ENCODE peak calls at places on chromosomes 7 and 10, in five cellular contexts. Q, A, R, I and B are unnamed samples.

GRCh38 chr10:20303453-20304152 is 487.4 kb downstream of the PLXDC2 start:
- DNase-seq in Q (no peak), A (no peak), I (no peak), R (no peak), B (no peak)

GRCh38 chr10:24617771-24618396 is 105.8 kb downstream of the ARHGAP21 start:
- DNase-seq in R (peak), I (peak), Q (peak), A (peak), B (peak)

GRCh38 chr7:132075573-132075972 is 500.7 kb downstream of the PLXNA4 start:
- DNase-seq in I (no peak), A (no peak), R (no peak), Q (no peak), B (no peak)

GRCh38 chr10:71801357-71801756 is 28.0 kb upstream of the VSIR start:
- DNase-seq in A (no peak), Q (no peak), R (no peak), I (no peak), B (no peak)

GRCh38 chr7:139505563-139505962 is 17.9 kb upstream of the CLEC2L start:
- DNase-seq in Q (no peak), R (peak), A (no peak), I (no peak), B (peak)

GRCh38 chr7:89681448-89681847 is 472.8 kb upstream of the STEAP1 start:
- DNase-seq in Q (no peak), I (no peak), A (no peak), R (no peak), B (no peak)

GRCh38 chr10:37304036-37304435 is 178.6 kb downstream of the ANKRD30A start:
- DNase-seq in R (no peak), I (no peak), A (no peak), Q (no peak), B (no peak)

GRCh38 chr7:151351967-151352366 is 10.4 kb downstream of the NUB1 start:
- DNase-seq in Q (no peak), I (no peak), R (no peak), A (no peak), B (no peak)

GRCh38 chr7:45661302-45661995 is 87.3 kb downstream of the ADCY1 start:
- DNase-seq in Q (no peak), I (no peak), A (no peak), R (no peak), B (no peak)

GRCh38 chr7:54542920-54543539 is 855 bp downstream of the VSTM2A start:
- DNase-seq in I (no peak), A (no peak), Q (peak), R (peak), B (peak)

GRCh38 chr7:80183900-80184685 is 49.5 kb downstream of the GNAI1 start:
- DNase-seq in I (peak), R (peak), A (no peak), Q (no peak), B (peak)

GRCh38 chr7:124188576-124188975 is 155.7 kb upstream of the TMEM229A start:
- DNase-seq in I (no peak), R (no peak), A (no peak), Q (no peak), B (no peak)

GRCh38 chr10:43304687-43305333 is 37.9 kb upstream of the RASGEF1A start:
- DNase-seq in I (peak), A (peak), Q (peak), R (peak), B (peak)

GRCh38 chr10:101018600-101019439 is 12.1 kb downstream of the PDZD7 start:
- DNase-seq in Q (peak), A (peak), I (peak), R (peak), B (peak)

GRCh38 chr7:108178393-108178792 is 48.2 kb upstream of the LAMB4 start:
- DNase-seq in R (no peak), A (no peak), Q (no peak), I (no peak), B (no peak)

GRCh38 chr10:47286591-47287325 is 13.2 kb upstream of the GDF10 start:
- DNase-seq in I (no peak), Q (no peak), R (no peak), A (no peak), B (no peak)

GRCh38 chr10:83666762-83667161 is 472.5 kb upstream of the GHITM start:
- DNase-seq in R (peak), I (no peak), Q (peak), A (no peak), B (no peak)

GRCh38 chr10:72740526-72740925 is 48.6 kb downstream of the MCU start:
- DNase-seq in R (peak), I (no peak), Q (peak), A (no peak), B (peak)

GRCh38 chr10:32141018-32141807 is 85.0 kb upstream of the KIF5B start:
- DNase-seq in A (no peak), Q (no peak), I (no peak), R (peak), B (peak)

GRCh38 chr10:44576715-44577191 is 191.9 kb upstream of the CXCL12 start:
- DNase-seq in Q (no peak), I (no peak), R (peak), A (no peak), B (no peak)

GRCh38 chr10:51250278-51250914 is 176.1 kb downstream of the PRKG1 start:
- DNase-seq in A (no peak), R (peak), I (no peak), Q (no peak), B (no peak)

GRCh38 chr7:135939268-135939667 is 37.9 kb downstream of the MTPN start:
- DNase-seq in Q (no peak), R (no peak), I (no peak), A (no peak), B (no peak)

GRCh38 chr10:86836044-86836443 is 79.6 kb downstream of the BMPR1A start:
- DNase-seq in I (no peak), A (no peak), R (no peak), Q (no peak), B (no peak)

GRCh38 chr7:5997210-5997808 is 11.5 kb downstream of the PMS2 start:
- DNase-seq in Q (peak), I (peak), A (peak), R (peak), B (peak)

GRCh38 chr7:44143606-44144250 is 2.6 kb upstream of the MYL7 start:
- DNase-seq in I (peak), A (no peak), R (no peak), Q (peak), B (no peak)

GRCh38 chr7:15284406-15284805 is 277.4 kb downstream of the AGMO start:
- DNase-seq in A (no peak), I (no peak), Q (peak), R (peak), B (no peak)

GRCh38 chr7:67771840-67772605 is 775.4 kb downstream of the TYW1 start:
- DNase-seq in Q (no peak), I (no peak), A (no peak), R (no peak), B (no peak)

GRCh38 chr7:2115739-2116065 is 117.0 kb downstream of the MAD1L1 start:
- DNase-seq in I (no peak), R (no peak), A (no peak), Q (no peak), B (no peak)

GRCh38 chr10:42960491-42961155 is 116.2 kb upstream of the RET start:
- DNase-seq in Q (peak), I (no peak), R (peak), A (no peak), B (peak)

GRCh38 chr10:44803820-44804219 is 107.3 kb upstream of the TMEM72 start:
- DNase-seq in A (no peak), Q (no peak), R (no peak), I (no peak), B (no peak)

GRCh38 chr7:149147730-149148653 is 739 bp downstream of the ZNF398 start:
- DNase-seq in Q (peak), A (peak), I (peak), R (peak), B (peak)

GRCh38 chr7:35418716-35419425 is 165.0 kb upstream of the TBX20 start:
- DNase-seq in R (no peak), I (no peak), A (no peak), Q (no peak), B (no peak)

GRCh38 chr10:70664702-70665195 is 7.6 kb upstream of the ADAMTS14 start:
- DNase-seq in R (peak), I (peak), Q (peak), A (no peak), B (peak)

GRCh38 chr10:95295031-95295755 is 4.4 kb upstream of the PDLIM1 start:
- DNase-seq in R (peak), Q (peak), A (peak), I (peak), B (peak)

GRCh38 chr7:151786241-151786640 is 90.7 kb downstream of the PRKAG2 start:
- DNase-seq in Q (no peak), A (peak), I (no peak), R (no peak), B (no peak)

GRCh38 chr7:2922866-2923265 is 78.8 kb upstream of the GNA12 start:
- DNase-seq in R (no peak), A (no peak), I (no peak), Q (no peak), B (no peak)

GRCh38 chr10:48611133-48611532 is 6.3 kb upstream of the ARHGAP22 start:
- DNase-seq in Q (no peak), I (no peak), A (no peak), R (no peak), B (no peak)

GRCh38 chr10:48616436-48616835 is 11.6 kb upstream of the ARHGAP22 start:
- DNase-seq in A (no peak), R (no peak), Q (no peak), I (no peak), B (no peak)

GRCh38 chr10:48613015-48613414 is 8.1 kb upstream of the ARHGAP22 start:
- DNase-seq in A (no peak), R (peak), I (no peak), Q (no peak), B (peak)

GRCh38 chr10:48612241-48612943 is 7.5 kb upstream of the ARHGAP22 start:
- DNase-seq in Q (no peak), I (no peak), R (peak), A (no peak), B (no peak)

GRCh38 chr10:48614481-48615383 is 9.9 kb upstream of the ARHGAP22 start:
- DNase-seq in Q (peak), R (peak), I (no peak), A (no peak), B (peak)
- H3K4me3 ChIP-seq in Q (peak), R (no peak), I (no peak), A (no peak), B (no peak)

DNA sequence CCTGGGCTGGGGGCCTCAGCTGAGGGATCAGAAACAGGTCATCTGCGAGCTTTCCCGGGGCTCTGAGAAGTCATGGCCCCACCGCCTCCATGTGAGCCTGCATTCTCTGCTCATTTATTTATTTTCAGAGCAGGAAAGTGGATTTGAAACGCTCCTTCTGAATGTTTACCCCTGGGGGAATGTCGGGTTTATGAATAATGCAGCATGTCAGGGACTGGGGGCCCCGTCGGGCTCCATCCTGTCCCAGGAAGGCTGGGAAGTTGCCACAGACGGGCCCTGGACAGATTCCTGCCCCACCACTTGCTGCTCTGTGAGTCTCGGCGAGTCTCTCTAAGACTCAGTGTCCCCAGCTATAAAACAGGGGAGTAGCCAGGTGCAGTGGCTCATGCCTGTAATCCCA is 11.9 kb upstream of the GTF2IRD1 start:
- DNase-seq in I (no peak), Q (peak), A (no peak), R (no peak), B (no peak)
- H3K4me3 ChIP-seq in I (no peak), Q (no peak), A (no peak), R (no peak), B (no peak)

GRCh38 chr10:30758341-30758740 is 128.8 kb upstream of the LYZL2 start:
- DNase-seq in R (no peak), Q (peak), A (no peak), I (no peak), B (peak)

GRCh38 chr10:30756896-30757295 is 127.3 kb upstream of the LYZL2 start:
- DNase-seq in I (no peak), Q (no peak), R (no peak), A (no peak), B (no peak)

GRCh38 chr10:30756151-30756550 is 126.6 kb upstream of the LYZL2 start:
- DNase-seq in I (no peak), A (no peak), Q (no peak), R (no peak), B (no peak)

GRCh38 chr10:30752481-30752881 is 122.9 kb upstream of the LYZL2 start:
- DNase-seq in R (no peak), Q (no peak), A (no peak), I (no peak), B (no peak)

GRCh38 chr10:30755474-30755873 is 125.9 kb upstream of the LYZL2 start:
- DNase-seq in A (no peak), I (no peak), Q (peak), R (no peak), B (peak)
- H3K4me3 ChIP-seq in A (no peak), I (no peak), Q (peak), R (no peak), B (no peak)

GRCh38 chr7:74373536-74373935 is 80.2 kb upstream of the GTF2IRD1 start:
- DNase-seq in R (no peak), I (no peak), Q (no peak), A (no peak), B (no peak)

GRCh38 chr7:74375726-74376220 is 77.9 kb upstream of the GTF2IRD1 start:
- DNase-seq in Q (no peak), I (no peak), R (no peak), A (no peak), B (no peak)

GRCh38 chr7:74372060-74372408 is 81.7 kb upstream of the GTF2IRD1 start:
- DNase-seq in R (no peak), Q (no peak), A (no peak), I (peak), B (no peak)

GRCh38 chr7:74371381-74372059 is 82.2 kb upstream of the GTF2IRD1 start:
- DNase-seq in R (no peak), Q (no peak), A (no peak), I (peak), B (no peak)

DNA sequence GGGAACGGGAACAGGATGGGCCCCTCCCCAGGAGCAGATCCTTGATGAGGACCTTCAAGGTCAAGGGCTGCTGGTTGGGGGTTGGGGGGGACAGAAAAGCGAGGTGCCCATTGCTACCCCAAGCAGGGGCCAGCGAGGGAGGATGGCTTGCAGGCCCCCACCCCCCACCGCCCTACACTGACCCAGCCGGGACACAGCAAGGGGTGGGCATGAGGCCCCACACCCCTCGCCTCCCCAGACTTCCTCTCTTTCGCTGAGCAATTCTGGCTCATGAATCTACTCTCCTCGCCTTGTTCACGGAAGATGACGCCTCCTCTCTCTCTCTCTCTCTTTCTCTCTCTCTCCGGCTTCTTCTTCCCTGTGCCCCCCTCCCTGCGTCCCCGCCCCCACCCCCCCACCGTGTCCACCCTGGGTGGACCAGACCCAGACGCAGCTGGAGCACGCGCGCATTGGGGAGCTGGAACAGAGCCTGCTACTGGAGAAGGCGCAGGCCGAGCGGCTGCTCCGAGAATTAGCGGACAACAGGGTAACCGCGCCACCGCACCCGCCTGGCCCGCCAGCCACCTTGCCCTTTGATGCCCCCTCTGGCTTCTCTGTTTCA is 81.1 kb upstream of the GTF2IRD1 start:
- DNase-seq in Q (no peak), I (peak), R (no peak), A (peak), B (peak)
- H3K4me3 ChIP-seq in Q (no peak), I (peak), R (no peak), A (no peak), B (no peak)